ENCODE peak calls at places on chromosomes 13 and 19, in nine cellular contexts. Y, Q, F, E, B, I, X, P and R are unnamed samples.

GRCh38 chr19:43524922-43525835 is 1.8 kb downstream of the ETHE1 start:
- DNase-seq in P (peak), X (no peak), B (peak), Y (no peak), E (peak), I (peak), F (no peak), Q (no peak), R (peak)

GRCh38 chr13:114110091-114110829 is 22.2 kb downstream of the RASA3 start:
- DNase-seq in Y (no peak), X (no peak), P (no peak), Q (no peak), F (no peak), B (no peak), E (no peak), I (peak), R (peak)

GRCh38 chr19:34962281-34962944 is 1.6 kb downstream of the ZNF792 start:
- DNase-seq in I (no peak), P (peak), E (no peak), F (no peak), X (no peak), Q (no peak), B (peak), Y (no peak), R (peak)

GRCh38 chr13:111115841-111116500 is 861 bp downstream of the ARHGEF7 start:
- DNase-seq in E (no peak), Q (peak), X (peak), Y (peak), P (peak), F (no peak), B (peak), I (peak), R (no peak)

GRCh38 chr13:43240278-43240677 is 216.9 kb downstream of the DNAJC15 start:
- DNase-seq in Q (no peak), F (no peak), Y (no peak), E (no peak), I (no peak), P (no peak), B (no peak), X (no peak), R (no peak)

GRCh38 chr13:20826810-20827560 is 53.2 kb upstream of the EEF1AKMT1 start:
- DNase-seq in X (no peak), F (no peak), Q (no peak), Y (no peak), B (no peak), P (no peak), E (no peak), I (no peak), R (no peak)

GRCh38 chr13:66560991-66561390 is 669.1 kb downstream of the PCDH9 start:
- DNase-seq in Y (no peak), E (no peak), X (no peak), Q (no peak), I (no peak), F (no peak), P (no peak), B (no peak), R (no peak)

GRCh38 chr19:33186431-33186830 is 7.7 kb upstream of the LRP3 start:
- DNase-seq in F (no peak), E (no peak), I (no peak), B (no peak), P (no peak), Q (no peak), X (no peak), Y (no peak), R (peak)

GRCh38 chr13:21945195-21945594 is 274.3 kb downstream of the FGF9 start:
- DNase-seq in B (no peak), X (no peak), P (no peak), I (no peak), E (no peak), Q (no peak), F (no peak), Y (no peak), R (no peak)

GRCh38 chr13:95512957-95513356 is 39.6 kb upstream of the CLDN10 start:
- DNase-seq in P (no peak), E (no peak), F (no peak), X (no peak), B (no peak), I (no peak), Q (no peak), Y (no peak), R (no peak)

GRCh38 chr13:32587774-32588165 is 1.5 kb downstream of the PDS5B start:
- DNase-seq in P (no peak), X (no peak), F (no peak), B (no peak), Q (no peak), I (no peak), Y (peak), E (no peak), R (no peak)

GRCh38 chr13:46909037-46909436 is 12.2 kb upstream of the HTR2A start:
- DNase-seq in Y (no peak), F (no peak), X (no peak), B (no peak), E (no peak), I (no peak), P (no peak), Q (no peak), R (no peak)

GRCh38 chr13:66578305-66578704 is 651.8 kb downstream of the PCDH9 start:
- DNase-seq in X (no peak), B (no peak), Y (no peak), P (no peak), Q (no peak), I (no peak), F (no peak), E (no peak), R (no peak)

GRCh38 chr19:56091066-56091490 is 30.0 kb downstream of the ZNF787 start:
- DNase-seq in Q (no peak), F (no peak), Y (no peak), E (no peak), I (no peak), X (no peak), B (no peak), P (no peak), R (no peak)

GRCh38 chr13:106376411-106377112 is 158.9 kb downstream of the EFNB2 start:
- DNase-seq in E (peak), Y (no peak), P (peak), Q (peak), X (no peak), F (no peak), I (peak), B (no peak), R (peak)

GRCh38 chr19:42113641-42114348 is 18.5 kb downstream of the POU2F2 start:
- DNase-seq in Y (peak), P (no peak), I (no peak), Q (peak), B (no peak), X (no peak), F (no peak), E (no peak), R (peak)

GRCh38 chr13:32248789-32249188 is 66.4 kb downstream of the ZAR1L start:
- DNase-seq in P (no peak), I (no peak), B (no peak), Y (no peak), X (no peak), F (no peak), E (no peak), Q (no peak), R (no peak)

GRCh38 chr13:31930490-31930889 is 101.1 kb upstream of the FRY start:
- DNase-seq in F (no peak), B (no peak), P (no peak), Y (no peak), Q (no peak), X (no peak), E (no peak), I (no peak), R (no peak)

GRCh38 chr13:97434417-97435296 is 688 bp downstream of the RAP2A start:
- DNase-seq in E (peak), P (peak), I (peak), Q (no peak), X (peak), B (peak), Y (no peak), F (peak), R (peak)

GRCh38 chr19:7213628-7214328 is 80.4 kb downstream of the INSR start:
- DNase-seq in B (no peak), I (no peak), P (no peak), Y (no peak), E (no peak), F (no peak), Q (no peak), X (no peak), R (peak)

GRCh38 chr13:113495494-113496251 is 5.2 kb upstream of the DCUN1D2 start:
- DNase-seq in E (no peak), B (no peak), Y (no peak), F (no peak), Q (no peak), P (peak), X (no peak), I (no peak), R (no peak)

GRCh38 chr19:7869910-7870511 is 4.2 kb downstream of the PRR36 start:
- DNase-seq in P (peak), Q (no peak), E (no peak), F (peak), X (no peak), B (no peak), I (peak), Y (no peak), R (peak)

GRCh38 chr13:111344471-111345191 is 24.2 kb downstream of the TEX29 start:
- DNase-seq in B (no peak), X (peak), Q (no peak), I (no peak), P (peak), E (peak), F (no peak), Y (no peak), R (no peak)

GRCh38 chr13:24709186-24709913 is 29.1 kb downstream of the ATP12A start:
- DNase-seq in F (no peak), Q (no peak), P (peak), B (no peak), I (no peak), Y (no peak), E (no peak), X (no peak), R (peak)

GRCh38 chr13:84917252-84917878 is 881.9 kb downstream of the SLITRK6 start:
- DNase-seq in Y (no peak), I (no peak), Q (peak), B (no peak), F (no peak), E (no peak), X (no peak), P (no peak), R (no peak)

GRCh38 chr13:45718992-45719391 is 16.9 kb downstream of the CBY2 start:
- DNase-seq in B (no peak), I (no peak), P (no peak), X (no peak), Q (peak), E (no peak), F (no peak), Y (no peak), R (no peak)

GRCh38 chr19:50725218-50725931 is 2.2 kb downstream of the CLEC11A start:
- DNase-seq in P (no peak), E (no peak), Q (no peak), I (no peak), F (no peak), X (no peak), B (no peak), Y (no peak), R (peak)

GRCh38 chr13:77751513-77752456 is 54.3 kb downstream of the SLAIN1 start:
- DNase-seq in E (no peak), F (no peak), Q (peak), Y (peak), B (no peak), P (peak), X (peak), I (no peak), R (peak)

GRCh38 chr19:48196933-48197665 is 26.6 kb downstream of the ZSWIM9 start:
- DNase-seq in Y (no peak), F (no peak), B (no peak), E (no peak), X (no peak), Q (no peak), P (no peak), I (no peak), R (no peak)

GRCh38 chr19:48192750-48193149 is 22.3 kb downstream of the ZSWIM9 start:
- DNase-seq in Q (no peak), P (no peak), F (no peak), Y (no peak), I (no peak), E (no peak), X (no peak), B (no peak), R (no peak)

GRCh38 chr19:48196321-48196761 is 25.9 kb downstream of the ZSWIM9 start:
- DNase-seq in F (no peak), E (no peak), X (no peak), P (no peak), I (no peak), Q (no peak), Y (no peak), B (no peak), R (no peak)

GRCh38 chr19:48195106-48195830 is 24.8 kb downstream of the ZSWIM9 start:
- DNase-seq in E (no peak), X (no peak), B (no peak), I (no peak), F (no peak), P (no peak), Q (no peak), Y (no peak), R (no peak)

GRCh38 chr19:48194041-48194871 is 23.8 kb downstream of the ZSWIM9 start:
- DNase-seq in P (peak), B (no peak), Q (no peak), Y (no peak), F (no peak), X (peak), I (no peak), E (no peak), R (peak)
- TF ChIP-seq CTCF in P (peak), B (peak), Q (peak), Y (peak), F (peak), X (peak), I (peak), E (no peak), R (peak)

DNA sequence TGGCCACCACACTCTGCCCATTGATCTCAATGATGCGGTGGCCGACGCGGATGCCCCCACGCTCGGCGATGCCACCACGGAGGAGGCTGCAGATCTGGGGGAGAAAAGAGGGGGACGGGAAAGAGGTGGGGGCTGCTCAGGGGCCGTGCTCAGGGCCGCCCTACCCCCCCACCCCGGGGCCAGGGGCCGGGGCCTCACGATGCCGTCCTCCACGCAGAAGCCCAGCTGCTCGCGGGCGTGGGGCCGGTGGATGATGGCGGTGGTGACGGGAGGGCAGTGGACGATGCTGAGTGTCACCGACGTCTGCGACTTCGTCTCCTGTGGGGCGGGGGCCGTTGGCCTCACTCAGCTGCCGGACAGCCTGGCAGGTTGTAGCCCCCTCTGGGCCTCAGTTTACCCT is 10.3 kb downstream of the APBA3 start:
- DNase-seq in F (no peak), B (no peak), P (no peak), Y (no peak), I (no peak), X (no peak), Q (no peak), E (no peak), R (no peak)
- TF ChIP-seq CTCF in F (no peak), B (no peak), P (no peak), Y (no peak), I (no peak), X (no peak), Q (no peak), E (no peak), R (no peak)

GRCh38 chr13:41941174-41941573 is 19.7 kb downstream of the VWA8 start:
- DNase-seq in F (no peak), P (no peak), X (no peak), I (no peak), Q (no peak), E (no peak), B (no peak), Y (no peak), R (no peak)

GRCh38 chr13:41939403-41939802 is 21.5 kb downstream of the VWA8 start:
- DNase-seq in F (no peak), B (no peak), Q (no peak), P (no peak), Y (no peak), X (no peak), E (no peak), I (no peak), R (no peak)

GRCh38 chr13:41944635-41945401 is 16.1 kb downstream of the VWA8 start:
- DNase-seq in X (no peak), Q (no peak), I (no peak), Y (no peak), B (no peak), P (no peak), E (no peak), F (no peak), R (no peak)

GRCh38 chr13:41944229-41944628 is 16.7 kb downstream of the VWA8 start:
- DNase-seq in F (no peak), B (no peak), Q (no peak), I (no peak), X (no peak), E (no peak), P (no peak), Y (no peak), R (no peak)

DNA sequence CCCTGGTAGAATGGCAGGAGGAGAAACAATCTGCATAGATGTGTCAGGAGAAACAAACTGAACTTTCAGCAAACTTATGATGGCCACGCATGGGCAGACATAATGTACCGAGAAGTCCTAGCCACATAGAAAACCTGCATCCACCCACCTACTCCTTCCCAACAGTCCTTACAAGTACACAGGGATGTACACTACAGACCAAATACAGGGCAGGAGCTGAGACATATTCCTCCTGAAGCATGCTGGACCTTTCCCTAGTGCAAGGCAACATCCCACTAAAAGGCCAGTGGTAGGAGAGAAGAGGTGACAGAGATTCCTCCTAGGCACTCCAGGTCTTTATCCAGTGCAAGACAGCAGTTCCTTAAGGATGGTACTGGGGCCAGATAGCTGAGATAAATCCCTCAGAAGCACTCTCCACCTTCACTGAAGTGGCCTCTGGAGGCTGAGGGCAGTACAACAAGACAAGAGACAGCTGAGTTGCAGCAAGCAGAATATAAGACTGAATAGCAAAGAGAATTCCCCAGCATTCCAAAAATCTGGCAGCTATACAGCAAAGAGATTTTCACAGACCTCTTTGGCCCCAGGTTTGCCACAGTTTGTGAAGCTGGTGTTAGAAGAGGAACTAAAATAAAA is 18.3 kb downstream of the VWA8 start:
- DNase-seq in F (no peak), B (no peak), P (no peak), X (no peak), Q (peak), E (no peak), I (no peak), Y (no peak), R (no peak)
- TF ChIP-seq CTCF in F (no peak), B (peak), P (no peak), X (peak), Q (peak), E (no peak), I (no peak), Y (peak), R (no peak)

DNA sequence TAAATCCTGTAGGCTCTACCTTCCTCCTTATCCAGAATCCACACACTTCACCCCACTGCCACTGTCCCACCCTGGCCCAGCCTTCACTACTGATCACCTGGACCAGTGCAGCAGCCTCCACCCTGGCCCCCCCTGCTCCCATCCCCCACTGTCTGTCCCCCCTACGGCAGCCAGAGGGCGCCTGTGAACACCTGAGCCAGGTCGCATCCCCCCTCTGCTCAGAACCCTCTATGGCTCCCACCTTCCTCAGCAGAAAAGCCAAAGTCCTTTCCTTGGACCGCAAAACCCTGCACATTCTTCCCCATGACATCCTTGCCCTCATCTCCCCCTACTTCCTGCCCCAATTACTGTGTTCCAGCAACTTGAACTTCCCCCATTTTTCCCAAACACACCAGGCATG is 20.6 kb downstream of the ELAVL3 start:
- DNase-seq in I (no peak), P (no peak), B (no peak), F (no peak), Y (no peak), E (no peak), X (no peak), Q (no peak), R (peak)
- TF ChIP-seq CTCF in I (no peak), P (no peak), B (peak), F (no peak), Y (peak), E (no peak), X (peak), Q (peak), R (peak)

DNA sequence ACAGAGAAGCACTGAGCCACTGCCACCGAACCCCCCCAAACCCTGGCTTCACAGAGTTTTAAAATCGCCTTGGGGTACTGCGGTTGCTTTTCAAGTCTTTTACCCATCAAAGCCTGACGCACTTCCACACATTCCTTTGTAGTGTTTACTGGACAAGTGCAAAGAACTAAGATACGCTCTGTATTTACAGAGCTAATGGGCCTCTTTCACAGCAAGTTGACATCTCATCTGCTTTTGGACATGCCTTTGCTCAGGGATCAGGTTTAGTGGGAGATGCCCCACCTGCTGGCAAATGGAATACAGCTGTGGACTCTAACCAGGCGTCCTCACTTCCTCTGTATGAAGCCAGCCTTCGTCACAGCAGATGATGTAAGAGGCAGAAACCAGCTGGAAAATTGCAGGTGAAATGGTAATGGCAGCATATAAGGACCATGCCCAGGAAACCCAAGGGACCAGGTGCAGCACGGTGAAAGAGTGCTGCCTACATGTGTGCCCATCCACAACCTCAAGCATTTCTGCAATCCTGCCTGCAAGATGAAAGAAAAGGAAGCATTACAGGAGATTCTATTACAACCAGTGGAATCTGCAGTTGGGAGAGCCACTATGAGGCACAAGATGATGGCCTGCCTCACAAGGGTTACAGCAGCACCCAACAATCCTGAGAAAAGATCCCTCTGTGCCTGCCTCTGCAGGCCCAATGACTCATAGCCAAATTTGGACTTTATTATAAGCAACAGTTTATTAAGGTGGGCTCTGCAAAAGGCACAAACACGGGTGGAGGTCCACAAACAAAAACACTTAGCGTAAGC is 34.7 kb downstream of the BRD4 start:
- DNase-seq in E (no peak), Q (no peak), P (peak), B (no peak), X (no peak), I (no peak), F (no peak), Y (peak), R (peak)
- TF ChIP-seq CTCF in E (no peak), Q (peak), P (no peak), B (no peak), X (no peak), I (no peak), F (no peak), Y (peak), R (no peak)

GRCh38 chr19:10812902-10813404 is 23.1 kb downstream of the TMED1 start:
- DNase-seq in B (peak), F (no peak), E (peak), Y (peak), P (peak), X (no peak), Q (peak), I (peak), R (peak)
- TF ChIP-seq CTCF in B (no peak), F (no peak), E (no peak), Y (peak), P (no peak), X (no peak), Q (no peak), I (no peak), R (no peak)

DNA sequence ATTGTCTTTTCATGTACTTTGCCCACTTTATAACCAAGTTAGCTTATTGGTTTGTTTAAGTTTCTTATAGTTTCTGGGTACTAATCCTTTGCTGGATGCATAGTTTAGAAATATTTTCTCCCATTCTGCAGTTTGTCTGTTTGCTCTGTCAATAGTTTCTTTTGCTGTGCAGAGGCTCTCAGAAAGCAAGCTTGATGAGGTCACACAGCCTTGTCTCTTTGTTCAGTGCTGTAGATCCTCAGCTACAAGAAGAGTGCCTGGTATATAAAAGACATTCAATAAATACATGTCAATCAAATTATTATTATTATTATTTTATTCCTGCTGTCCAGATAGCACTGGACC is 55.2 kb upstream of the MEDAG start:
- DNase-seq in E (no peak), X (no peak), Y (no peak), F (no peak), Q (no peak), P (no peak), I (no peak), B (no peak), R (no peak)
- TF ChIP-seq CTCF in E (no peak), X (no peak), Y (no peak), F (no peak), Q (no peak), P (no peak), I (no peak), B (no peak), R (no peak)